ENCODE peak calls at places on chromosomes 12 and 14, in six cellular contexts. One of them, this sample, is unnamed.

GRCh38 chr14:68968051-68968450 is 11.1 kb downstream of the ACTN1 start:
- DNase-seq in AG10803: no peak
- DNase-seq in fibroblast of mammary gland: no peak
- DNase-seq in GM12864: no peak
- DNase-seq in tibial nerve: no peak
- DNase-seq in DND-41: no peak
- DNase-seq in this sample: no peak

GRCh38 chr12:29901585-29901984 is 117.8 kb upstream of the TMTC1 start:
- DNase-seq in tibial nerve: no peak
- DNase-seq in AG10803: no peak
- DNase-seq in DND-41: no peak
- DNase-seq in fibroblast of mammary gland: peak
- DNase-seq in GM12864: no peak
- DNase-seq in this sample: no peak

GRCh38 chr14:74860899-74861733 is 14.8 kb downstream of the PROX2 start:
- DNase-seq in GM12864: peak
- DNase-seq in tibial nerve: peak
- DNase-seq in AG10803: peak
- DNase-seq in fibroblast of mammary gland: peak
- DNase-seq in DND-41: peak
- DNase-seq in this sample: peak

GRCh38 chr14:102980409-102980810 is 57.9 kb downstream of the AMN start:
- DNase-seq in AG10803: peak
- DNase-seq in GM12864: no peak
- DNase-seq in DND-41: no peak
- DNase-seq in tibial nerve: no peak
- DNase-seq in fibroblast of mammary gland: peak
- DNase-seq in this sample: no peak

GRCh38 chr14:93332032-93332852 is 594 bp downstream of the BTBD7 start:
- DNase-seq in fibroblast of mammary gland: peak
- DNase-seq in GM12864: no peak
- DNase-seq in DND-41: peak
- DNase-seq in AG10803: peak
- DNase-seq in tibial nerve: no peak
- DNase-seq in this sample: peak

GRCh38 chr12:43277630-43278267 is 274.3 kb downstream of the ADAMTS20 start:
- DNase-seq in DND-41: no peak
- DNase-seq in GM12864: no peak
- DNase-seq in AG10803: no peak
- DNase-seq in tibial nerve: no peak
- DNase-seq in fibroblast of mammary gland: peak
- DNase-seq in this sample: no peak

GRCh38 chr12:7907009-7907408 is 29.0 kb downstream of the SLC2A3 start:
- DNase-seq in AG10803: peak
- DNase-seq in fibroblast of mammary gland: peak
- DNase-seq in tibial nerve: peak
- DNase-seq in DND-41: no peak
- DNase-seq in GM12864: no peak
- DNase-seq in this sample: no peak

GRCh38 chr14:85475113-85475512 is 54.8 kb upstream of the FLRT2 start:
- DNase-seq in fibroblast of mammary gland: peak
- DNase-seq in GM12864: no peak
- DNase-seq in DND-41: no peak
- DNase-seq in tibial nerve: no peak
- DNase-seq in AG10803: peak
- DNase-seq in this sample: no peak

DNA sequence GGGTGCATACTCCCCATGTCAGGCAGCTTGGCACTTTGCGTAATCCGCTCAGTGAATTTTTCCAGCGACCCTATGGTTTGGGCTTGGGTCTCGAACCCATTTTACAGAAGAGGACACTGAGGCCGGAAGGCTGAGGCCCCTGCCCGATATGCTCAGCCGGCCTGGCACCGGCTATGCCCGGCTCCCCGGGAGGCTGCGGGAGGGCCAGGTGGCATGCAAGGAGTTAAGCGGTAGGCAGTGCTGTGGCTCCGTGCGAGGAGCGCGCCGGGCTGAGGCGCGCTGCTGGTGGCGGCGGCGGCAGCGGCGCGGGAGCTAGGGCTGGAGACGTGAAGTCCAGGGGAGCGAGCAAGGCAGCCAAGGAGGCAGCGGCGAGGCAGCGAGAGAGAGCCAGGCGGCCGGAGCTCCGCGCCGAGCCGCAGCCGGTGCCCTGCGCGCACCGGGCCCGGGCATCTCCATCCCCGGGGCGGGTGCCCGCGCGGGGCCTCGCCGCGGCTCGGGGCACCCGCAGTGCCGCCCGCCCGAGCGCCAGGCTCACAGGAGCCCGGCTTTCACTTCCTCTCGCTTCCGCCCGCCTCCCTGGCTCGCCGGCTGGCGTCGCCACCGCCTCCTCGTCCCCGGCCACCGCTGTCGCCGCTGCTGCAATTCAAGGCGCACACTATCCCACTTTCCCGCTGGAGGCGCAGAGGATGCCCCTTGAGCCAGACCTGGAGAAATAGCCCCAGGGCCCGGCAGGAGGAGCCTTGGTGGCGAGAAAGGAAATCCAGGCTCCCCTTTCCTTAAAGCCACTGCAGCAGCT is at the start of gene WSCD2:
- DNase-seq in fibroblast of mammary gland: no peak
- DNase-seq in tibial nerve: peak
- DNase-seq in GM12864: no peak
- DNase-seq in AG10803: peak
- DNase-seq in DND-41: no peak
- DNase-seq in this sample: peak
- TF ChIP-seq CTCF in fibroblast of mammary gland: no peak
- TF ChIP-seq CTCF in tibial nerve: peak
- TF ChIP-seq CTCF in GM12864: no peak
- TF ChIP-seq CTCF in AG10803: no peak
- TF ChIP-seq CTCF in DND-41: no peak
- TF ChIP-seq CTCF in this sample: no peak

DNA sequence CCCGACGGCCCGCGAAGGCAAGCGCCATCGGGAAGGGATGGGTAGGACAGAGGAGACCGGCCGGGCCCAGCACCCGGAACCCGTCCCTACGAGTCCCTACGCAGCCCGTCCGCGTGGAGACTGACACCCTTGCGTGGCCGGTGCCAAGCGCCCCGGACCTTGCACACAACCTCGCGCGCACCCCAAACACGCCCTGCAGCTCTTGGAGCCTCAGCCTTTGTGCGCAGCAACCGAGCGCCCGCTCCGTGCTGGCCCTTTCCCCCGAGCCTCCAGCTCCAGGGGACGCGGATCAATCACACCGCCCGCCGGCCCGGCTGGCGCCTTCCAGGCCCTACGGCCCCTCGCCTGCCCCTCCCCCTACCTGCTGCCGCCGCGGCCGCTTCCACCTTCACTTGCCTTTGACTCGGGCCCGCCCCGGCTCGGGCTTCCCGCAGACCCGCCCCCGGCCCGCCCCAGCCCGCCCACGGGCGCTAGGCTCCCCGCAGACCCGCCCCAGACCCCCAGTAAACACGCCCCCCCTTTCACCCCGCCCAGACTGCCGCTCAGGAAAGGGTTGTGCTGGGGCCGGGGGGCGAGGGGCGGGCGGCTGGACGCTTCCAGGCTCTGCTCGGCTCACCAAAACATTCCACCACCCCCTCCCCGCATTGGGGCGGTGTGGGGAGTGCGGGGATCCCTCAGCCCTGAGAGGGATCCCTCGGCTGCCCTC is at the start of gene NDRG2:
- DNase-seq in AG10803: no peak
- DNase-seq in DND-41: peak
- DNase-seq in tibial nerve: peak
- DNase-seq in GM12864: no peak
- DNase-seq in fibroblast of mammary gland: no peak
- DNase-seq in this sample: peak
- H3K4me3 ChIP-seq in AG10803: peak
- H3K4me3 ChIP-seq in DND-41: peak
- H3K4me3 ChIP-seq in tibial nerve: peak
- H3K4me3 ChIP-seq in GM12864: no peak
- H3K4me3 ChIP-seq in fibroblast of mammary gland: peak
- H3K4me3 ChIP-seq in this sample: peak

GRCh38 chr12:131842169-131842568 is 14.0 kb downstream of the MMP17 start:
- DNase-seq in AG10803: no peak
- DNase-seq in fibroblast of mammary gland: no peak
- DNase-seq in tibial nerve: no peak
- DNase-seq in GM12864: no peak
- DNase-seq in DND-41: no peak
- DNase-seq in this sample: no peak
- TF ChIP-seq CTCF in AG10803: no peak
- TF ChIP-seq CTCF in fibroblast of mammary gland: no peak
- TF ChIP-seq CTCF in tibial nerve: no peak
- TF ChIP-seq CTCF in GM12864: no peak
- TF ChIP-seq CTCF in DND-41: no peak
- TF ChIP-seq CTCF in this sample: no peak

DNA sequence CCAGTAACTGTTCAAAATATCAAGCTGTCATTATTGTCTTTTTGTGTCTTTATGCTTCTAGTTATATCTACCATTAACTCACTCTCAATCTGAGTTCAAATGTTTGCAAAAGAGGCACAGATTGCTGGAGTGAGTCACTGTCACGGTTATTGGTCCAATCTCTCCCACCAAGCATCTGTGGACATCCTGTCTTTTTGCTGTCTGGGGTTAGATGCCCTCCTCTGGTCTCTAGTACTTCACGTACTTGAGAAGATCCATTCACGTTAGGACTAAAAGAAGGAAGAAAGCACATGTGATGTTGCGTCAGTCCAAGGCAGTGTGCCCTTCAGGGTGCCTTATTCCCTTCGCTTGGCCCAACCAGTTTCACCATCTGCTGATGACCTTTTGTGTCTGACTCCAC is 72.2 kb upstream of the STXBP6 start:
- DNase-seq in GM12864: no peak
- DNase-seq in DND-41: no peak
- DNase-seq in fibroblast of mammary gland: peak
- DNase-seq in tibial nerve: no peak
- DNase-seq in AG10803: peak
- DNase-seq in this sample: no peak
- H3K4me3 ChIP-seq in GM12864: no peak
- H3K4me3 ChIP-seq in DND-41: no peak
- H3K4me3 ChIP-seq in fibroblast of mammary gland: no peak
- H3K4me3 ChIP-seq in tibial nerve: no peak
- H3K4me3 ChIP-seq in AG10803: no peak
- H3K4me3 ChIP-seq in this sample: no peak

GRCh38 chr12:68270358-68270757 is 17.0 kb upstream of the IL22 start:
- DNase-seq in fibroblast of mammary gland: no peak
- DNase-seq in DND-41: no peak
- DNase-seq in tibial nerve: no peak
- DNase-seq in GM12864: no peak
- DNase-seq in AG10803: no peak
- DNase-seq in this sample: no peak

GRCh38 chr12:68269727-68270126 is 16.3 kb upstream of the IL22 start:
- DNase-seq in fibroblast of mammary gland: no peak
- DNase-seq in tibial nerve: no peak
- DNase-seq in GM12864: no peak
- DNase-seq in DND-41: no peak
- DNase-seq in AG10803: no peak
- DNase-seq in this sample: no peak

GRCh38 chr12:68271346-68271745 is 17.9 kb upstream of the IL22 start:
- DNase-seq in tibial nerve: no peak
- DNase-seq in DND-41: no peak
- DNase-seq in GM12864: no peak
- DNase-seq in AG10803: peak
- DNase-seq in fibroblast of mammary gland: peak
- DNase-seq in this sample: no peak

GRCh38 chr12:68276400-68276930 is 23.1 kb upstream of the IL22 start:
- DNase-seq in tibial nerve: no peak
- DNase-seq in AG10803: peak
- DNase-seq in fibroblast of mammary gland: no peak
- DNase-seq in GM12864: no peak
- DNase-seq in DND-41: no peak
- DNase-seq in this sample: no peak

GRCh38 chr12:68272732-68273131 is 19.3 kb upstream of the IL22 start:
- DNase-seq in tibial nerve: no peak
- DNase-seq in GM12864: no peak
- DNase-seq in fibroblast of mammary gland: no peak
- DNase-seq in AG10803: no peak
- DNase-seq in DND-41: no peak
- DNase-seq in this sample: no peak
- TF ChIP-seq CTCF in tibial nerve: no peak
- TF ChIP-seq CTCF in GM12864: no peak
- TF ChIP-seq CTCF in fibroblast of mammary gland: no peak
- TF ChIP-seq CTCF in AG10803: no peak
- TF ChIP-seq CTCF in DND-41: no peak
- TF ChIP-seq CTCF in this sample: no peak

This sample was measured in coronary artery.